ENCODE peak calls at places on chromosomes 6 and 20, in six cellular contexts. A, B, E, W, T and L are unnamed samples.

GRCh38 chr6:111658445-111659154 is 52.9 kb upstream of the TRAF3IP2 start:
- DNase-seq in T (peak; percentile 5), B (no peak), E (no peak), W (no peak), A (no peak), L (no peak)

GRCh38 chr20:4684837-4685413 is 36.8 kb upstream of the PRND start:
- DNase-seq in T (no peak), A (no peak), E (no peak), W (no peak), B (no peak), L (peak; percentile 76)

GRCh38 chr6:1394591-1395463 is 5.5 kb downstream of the FOXF2 start:
- DNase-seq in W (peak; percentile 32), E (no peak), A (no peak), B (no peak), T (no peak), L (no peak)

GRCh38 chr6:53623497-53623896 is 42.1 kb downstream of the KLHL31 start:
- DNase-seq in W (no peak), A (no peak), T (no peak), E (no peak), B (no peak), L (peak; percentile 53)

GRCh38 chr20:51815383-51816076 is 13.2 kb upstream of the SALL4 start:
- DNase-seq in T (no peak), W (no peak), A (no peak), E (no peak), B (peak; percentile 75), L (no peak)

GRCh38 chr6:63904844-63905243 is 269.2 kb downstream of the PHF3 start:
- DNase-seq in E (no peak), T (no peak), W (no peak), A (no peak), B (no peak), L (peak; percentile 96)

GRCh38 chr20:8147476-8147875 is 15.4 kb downstream of the PLCB1 start:
- DNase-seq in A (no peak), E (no peak), T (no peak), W (no peak), B (no peak), L (no peak)

GRCh38 chr6:106731144-106731842 is 101.9 kb downstream of the QRSL1 start:
- DNase-seq in E (no peak), T (peak; percentile 70), A (no peak), W (no peak), B (peak; percentile 21), L (no peak)

GRCh38 chr20:25369971-25370370 is 20.7 kb downstream of the ABHD12 start:
- DNase-seq in B (no peak), T (no peak), W (no peak), A (no peak), E (no peak), L (no peak)